ENCODE peak calls at places on chromosomes 12 and 14, in six cellular contexts. U is HepG2, J is A549, K is endothelial cell of umbilical vein, V is IMR-90, G is fibroblast of lung. S is an unnamed sample.

GRCh38 chr14:41597647-41598046 is 9.0 kb upstream of the LRFN5 start:
- DNase-seq in U (no peak), J (no peak), K (no peak), V (no peak), G (no peak), S (no peak)

GRCh38 chr12:93918900-93919299 is 229.5 kb upstream of the PLXNC1 start:
- DNase-seq in U (no peak), J (no peak), K (no peak), V (no peak), G (no peak), S (no peak)

GRCh38 chr12:55188573-55188972 is 32.3 kb upstream of the OR10A7 start:
- DNase-seq in U (no peak), J (no peak), K (no peak), V (no peak), G (no peak), S (no peak)

GRCh38 chr12:87259405-87259804 is 769.8 kb downstream of the C12orf50 start:
- DNase-seq in U (no peak), J (no peak), K (peak; percentile 38), V (peak; percentile 37), G (peak; percentile 23), S (no peak)

GRCh38 chr12:2136901-2137300 is 84.1 kb downstream of the CACNA1C start:
- DNase-seq in U (no peak), J (no peak), K (no peak), V (no peak), G (no peak), S (no peak)

GRCh38 chr12:96383371-96383770 is 16.9 kb downstream of the CDK17 start:
- DNase-seq in U (no peak), J (no peak), K (no peak), V (no peak), G (no peak), S (no peak)

GRCh38 chr12:69024907-69025306 is 91.9 kb upstream of the CPM start:
- DNase-seq in U (no peak), J (no peak), K (no peak), V (peak; percentile 72), G (peak; percentile 15), S (no peak)

GRCh38 chr14:69351911-69352310 is 46.2 kb downstream of the ERH start:
- DNase-seq in U (no peak), J (no peak), K (no peak), V (no peak), G (no peak), S (no peak)

GRCh38 chr14:65069874-65070709 is 32.2 kb downstream of the MAX start:
- DNase-seq in U (no peak), J (no peak), K (no peak), V (no peak), G (no peak), S (no peak)

GRCh38 chr12:18313316-18313715 is 52.0 kb downstream of the PIK3C2G start:
- DNase-seq in U (no peak), J (no peak), K (no peak), V (no peak), G (no peak), S (no peak)

GRCh38 chr12:112705037-112705632 is 86.4 kb upstream of the RPH3A start:
- DNase-seq in U (no peak), J (peak; percentile 38), K (no peak), V (no peak), G (no peak), S (no peak)

GRCh38 chr12:75599061-75599460 is 87.7 kb upstream of the KRR1 start:
- DNase-seq in U (no peak), J (no peak), K (no peak), V (no peak), G (no peak), S (no peak)

GRCh38 chr12:97404549-97404948 is 58.1 kb upstream of the RMST start:
- DNase-seq in U (peak; percentile 51), J (peak; percentile 63), K (peak; percentile 44), V (peak; percentile 6), G (peak; percentile 11), S (peak; percentile 24)

GRCh38 chr14:90849787-90850444 is 33.7 kb upstream of the TTC7B start:
- DNase-seq in U (no peak), J (no peak), K (no peak), V (no peak), G (no peak), S (peak; percentile 38)

GRCh38 chr12:24853588-24853987 is 95.3 kb downstream of the BCAT1 start:
- DNase-seq in U (no peak), J (no peak), K (peak; percentile 90), V (peak; percentile 87), G (peak; percentile 78), S (peak; percentile 77)

GRCh38 chr14:52352546-52352945 is 38.4 kb downstream of the PTGER2 start:
- DNase-seq in U (no peak), J (peak; percentile 18), K (no peak), V (peak; percentile 28), G (peak; percentile 76), S (peak; percentile 76)

GRCh38 chr14:52356025-52356424 is 41.9 kb downstream of the PTGER2 start:
- DNase-seq in U (no peak), J (peak; percentile 47), K (no peak), V (peak; percentile 21), G (no peak), S (no peak)

GRCh38 chr14:52355526-52355925 is 41.4 kb downstream of the PTGER2 start:
- DNase-seq in U (no peak), J (peak; percentile 12), K (no peak), V (peak; percentile 20), G (no peak), S (no peak)

GRCh38 chr14:52354257-52354656 is 40.1 kb downstream of the PTGER2 start:
- DNase-seq in U (no peak), J (no peak), K (no peak), V (no peak), G (peak; percentile 53), S (no peak)

GRCh38 chr14:52355016-52355430 is 40.9 kb downstream of the PTGER2 start:
- DNase-seq in U (no peak), J (peak; percentile 44), K (no peak), V (peak; percentile 95), G (peak; percentile 94), S (peak; percentile 95)
- H3K4me2 ChIP-seq in U (no peak overlapping the region), J (peak overlapping the region; percentile 43), K (no peak overlapping the region), V (peak overlapping the region; percentile 77), G (peak overlapping the region; percentile 95), S (no peak overlapping the region)

GRCh38 chr12:108633081-108633533 is 587 bp downstream of the SELPLG start:
- DNase-seq in U (no peak), J (no peak), K (no peak), V (no peak), G (no peak), S (no peak)

GRCh38 chr12:108630481-108631207 is 3.0 kb downstream of the SELPLG start:
- DNase-seq in U (no peak), J (no peak), K (no peak), V (peak; percentile 77), G (peak; percentile 54), S (peak; percentile 79)

GRCh38 chr12:108629156-108629555 is 4.5 kb downstream of the SELPLG start:
- DNase-seq in U (no peak), J (no peak), K (no peak), V (no peak), G (no peak), S (no peak)

GRCh38 chr12:108627134-108627920 is 6.4 kb downstream of the SELPLG start:
- DNase-seq in U (no peak), J (no peak), K (no peak), V (no peak), G (no peak), S (no peak)

GRCh38 chr12:108629824-108630476 is 3.7 kb downstream of the SELPLG start:
- DNase-seq in U (peak; percentile 21), J (peak; percentile 58), K (peak; percentile 70), V (peak; percentile 87), G (peak; percentile 81), S (peak; percentile 86)
- H3K4me2 ChIP-seq in U (peak overlapping the region; percentile 38), J (peak overlapping the region; percentile 61), K (no peak overlapping the region), V (no peak overlapping the region), G (no peak overlapping the region), S (no peak overlapping the region)

GRCh38 chr14:76829016-76829365 is 2.8 kb downstream of the LRRC74A start:
- DNase-seq in U (no peak), J (no peak), K (peak; percentile 33), V (no peak), G (no peak), S (no peak)

GRCh38 chr14:76829650-76830421 is 3.6 kb downstream of the LRRC74A start:
- DNase-seq in U (peak; percentile 91), J (no peak), K (no peak), V (no peak), G (no peak), S (no peak)

GRCh38 chr14:76826122-76826521 is at the start of gene LRRC74A:
- DNase-seq in U (no peak), J (no peak), K (no peak), V (no peak), G (no peak), S (no peak)

GRCh38 chr14:76828339-76829015 is 2.3 kb downstream of the LRRC74A start:
- DNase-seq in U (no peak), J (no peak), K (no peak), V (no peak), G (no peak), S (no peak)

DNA sequence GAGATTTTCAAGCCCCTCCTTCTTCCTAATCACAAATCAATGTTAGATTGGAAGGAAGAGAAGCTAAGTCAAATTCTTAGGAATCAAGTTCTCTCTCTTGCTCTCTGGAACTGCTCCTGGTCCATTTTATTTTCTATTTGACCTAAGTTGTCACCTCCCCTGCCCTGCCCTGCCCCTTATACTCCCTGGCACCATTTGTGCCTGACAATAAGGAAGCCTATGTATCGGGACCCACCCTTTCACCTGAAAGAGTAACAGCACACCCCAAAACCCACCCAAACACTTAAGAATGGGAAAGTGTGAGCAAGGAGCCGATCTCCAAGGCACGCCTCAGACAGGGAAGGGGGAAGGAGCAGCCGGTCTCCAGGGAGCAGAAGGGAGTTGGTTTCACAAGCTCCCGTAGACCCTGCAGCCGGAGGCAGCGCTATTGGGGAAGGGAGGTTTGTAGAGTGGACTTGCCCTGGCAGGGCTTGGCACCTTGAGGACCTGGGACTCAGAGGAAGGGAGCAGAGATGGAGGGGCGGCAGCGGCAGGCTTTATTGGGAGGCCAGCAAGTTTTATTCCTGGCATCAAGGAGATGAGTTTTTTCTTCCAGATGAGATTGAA is 1.6 kb downstream of the LRRC74A start:
- DNase-seq in U (no peak), J (no peak), K (no peak), V (no peak), G (no peak), S (no peak)
- H3K4me2 ChIP-seq in U (no peak overlapping the region), J (no peak overlapping the region), K (no peak overlapping the region), V (peak overlapping the region; percentile 57), G (peak overlapping the region; percentile 80), S (no peak overlapping the region)

DNA sequence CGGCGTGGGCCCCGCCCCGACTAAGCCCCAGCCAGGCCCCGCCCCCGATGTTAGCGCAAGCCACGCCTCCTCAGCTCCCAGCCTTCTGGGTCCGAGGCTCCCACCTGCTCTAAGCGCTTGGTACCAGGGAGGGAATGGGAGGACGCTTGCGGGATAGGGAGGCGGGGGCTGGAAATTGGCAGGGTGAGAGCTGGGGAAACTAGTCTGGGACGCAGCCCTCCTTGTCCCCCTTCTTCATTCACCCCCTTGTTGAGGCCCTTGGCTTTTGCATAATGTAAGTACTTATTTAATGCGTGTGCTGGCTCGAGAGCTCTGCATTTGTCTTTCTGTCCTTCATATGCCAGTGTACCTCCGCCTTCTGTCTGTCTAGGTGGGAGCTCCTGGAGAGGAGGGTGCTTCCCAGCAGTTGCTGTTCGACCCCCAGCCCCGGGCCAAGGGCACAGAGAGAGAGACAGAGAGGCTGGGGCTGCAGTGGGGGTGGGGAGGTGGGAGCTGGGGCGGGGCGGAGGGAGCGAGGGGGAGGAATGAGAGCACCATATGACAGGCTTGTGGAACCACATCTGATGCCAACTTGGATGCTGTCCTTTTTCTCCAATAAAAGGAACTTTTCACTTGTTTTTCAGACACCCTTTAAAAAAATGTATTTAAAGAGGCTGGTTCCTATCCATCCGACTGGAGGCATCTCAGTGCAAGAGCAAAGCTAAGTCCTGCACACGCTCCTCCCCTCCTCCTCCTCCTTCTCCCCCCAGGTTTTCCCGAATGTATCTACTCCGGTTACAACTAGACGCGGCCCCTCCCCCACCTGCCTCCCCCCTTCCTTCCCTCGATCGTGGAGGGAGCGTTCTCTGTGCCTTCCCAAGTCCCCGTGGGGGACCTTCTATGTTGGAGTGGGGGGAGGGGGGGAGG is 25.6 kb upstream of the MAP1LC3B2 start:
- DNase-seq in U (no peak), J (peak; percentile 87), K (peak; percentile 77), V (peak; percentile 83), G (peak; percentile 94), S (peak; percentile 90)
- H3K4me2 ChIP-seq in U (peak overlapping the region; percentile 45), J (peak overlapping the region; percentile 88), K (peak overlapping the region; percentile 83), V (peak overlapping the region; percentile 99), G (peak overlapping the region; percentile 97), S (peak overlapping the region; percentile 91)

S was measured in mesenchymal stem cell.